ENCODE peak calls at places on chromosomes 5 and 9, in four cellular contexts. C is spleen, T is breast epithelium, V is HCT116. Q is an unnamed sample.

GRCh38 chr5:154368041-154368800 is 77.6 kb upstream of the SAP30L start:
- DNase-seq in C (no peak), T (peak; percentile 71), V (peak; percentile 89), Q (no peak)

GRCh38 chr9:128008171-128008570 is 27.4 kb upstream of the EEIG1 start:
- DNase-seq in C (no peak), T (no peak), V (no peak), Q (no peak)

GRCh38 chr9:134059188-134059641 is 8.6 kb downstream of the BRD3 start:
- DNase-seq in C (peak; percentile 73), T (no peak), V (no peak), Q (peak; percentile 23)

GRCh38 chr9:120534266-120534665 is 45.7 kb downstream of the CDK5RAP2 start:
- DNase-seq in C (no peak), T (no peak), V (no peak), Q (no peak)

GRCh38 chr9:130668694-130669093 is 4.3 kb downstream of the PRDM12 start:
- DNase-seq in C (no peak), T (no peak), V (no peak), Q (no peak)

GRCh38 chr5:172837640-172838039 is 3.6 kb downstream of the ERGIC1 start:
- DNase-seq in C (peak; percentile 96), T (peak; percentile 72), V (no peak), Q (peak; percentile 97)

GRCh38 chr5:160263326-160263850 is 34.1 kb downstream of the FABP6 start:
- DNase-seq in C (no peak), T (no peak), V (no peak), Q (no peak)

GRCh38 chr5:116009806-116010205 is 22.5 kb upstream of the ARL14EPL start:
- DNase-seq in C (no peak), T (no peak), V (no peak), Q (no peak)

GRCh38 chr5:149938272-149938671 is 6.3 kb downstream of the PDE6A start:
- DNase-seq in C (no peak), T (peak; percentile 67), V (no peak), Q (peak; percentile 40)

GRCh38 chr5:125042243-125042887 is 295.9 kb upstream of the ZNF608 start:
- DNase-seq in C (no peak), T (no peak), V (no peak), Q (no peak)

GRCh38 chr9:135156525-135157510 is 69.3 kb downstream of the OLFM1 start:
- DNase-seq in C (no peak), T (no peak), V (peak; percentile 19), Q (peak; percentile 32)

DNA sequence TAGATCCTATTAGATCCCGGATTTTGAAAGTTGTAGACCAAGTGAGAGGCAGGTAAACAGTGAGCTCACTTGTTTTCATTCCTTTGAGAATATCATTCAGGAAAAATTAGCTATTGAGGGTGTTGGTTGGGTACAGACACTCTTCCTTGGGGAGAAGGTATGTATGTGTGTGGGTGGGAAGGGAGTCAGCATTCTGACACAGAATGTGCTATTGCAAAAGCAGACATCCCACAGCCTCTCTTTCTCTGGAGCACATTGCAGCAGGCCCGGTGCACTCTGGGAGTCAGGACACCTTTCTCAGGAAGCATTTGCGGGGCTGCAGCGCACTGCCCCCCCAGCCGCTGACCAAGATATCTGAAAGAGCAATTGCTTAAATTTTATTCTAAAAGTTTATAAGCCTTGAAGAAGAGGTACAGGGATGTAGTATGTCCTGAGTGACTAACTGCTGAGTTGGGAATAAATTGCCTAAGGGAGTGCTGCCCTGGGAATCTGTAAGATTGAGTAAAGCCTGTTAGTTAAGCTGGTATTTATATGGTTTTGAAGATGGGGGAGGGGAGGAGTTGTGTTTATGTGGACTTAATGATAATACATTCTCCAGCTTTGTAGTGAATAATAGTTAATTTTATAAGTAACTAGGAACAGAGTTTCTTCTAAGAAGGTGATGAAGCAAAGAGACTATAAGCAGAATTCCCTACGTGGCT is 5.2 kb downstream of the TNFAIP8 start:
- DNase-seq in C (no peak), T (no peak), V (no peak), Q (no peak)
- TF ChIP-seq POLR2AphosphoS5 in C (no peak), T (no peak), V (no peak), Q (no peak)

GRCh38 chr9:117451336-117451735 is 36.5 kb upstream of the ASTN2 start:
- DNase-seq in C (no peak), T (no peak), V (no peak), Q (no peak)

GRCh38 chr9:117444466-117444865 is 29.6 kb upstream of the ASTN2 start:
- DNase-seq in C (no peak), T (no peak), V (no peak), Q (no peak)

DNA sequence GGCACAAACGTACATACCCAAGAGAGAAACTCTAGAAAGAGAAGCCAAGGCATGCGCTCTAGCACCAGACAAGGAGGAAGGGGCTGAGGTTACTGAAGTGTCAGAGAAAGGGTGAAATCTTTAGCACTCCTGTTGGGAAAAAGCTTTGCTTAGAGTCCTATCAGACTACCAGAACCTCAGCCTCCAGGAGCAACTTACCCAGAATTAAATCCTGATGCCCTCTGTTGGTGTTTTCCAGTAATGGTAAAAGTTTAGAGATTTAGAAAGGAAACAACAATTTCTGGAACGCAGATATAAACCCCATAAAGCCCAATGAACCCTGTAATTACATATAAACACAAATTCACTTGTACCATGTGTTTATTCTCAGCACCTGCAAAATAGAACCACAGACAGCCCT is 33.2 kb upstream of the ASTN2 start:
- DNase-seq in C (no peak), T (no peak), V (no peak), Q (no peak)
- TF ChIP-seq CTCF in C (no peak), T (no peak), V (no peak), Q (no peak)

DNA sequence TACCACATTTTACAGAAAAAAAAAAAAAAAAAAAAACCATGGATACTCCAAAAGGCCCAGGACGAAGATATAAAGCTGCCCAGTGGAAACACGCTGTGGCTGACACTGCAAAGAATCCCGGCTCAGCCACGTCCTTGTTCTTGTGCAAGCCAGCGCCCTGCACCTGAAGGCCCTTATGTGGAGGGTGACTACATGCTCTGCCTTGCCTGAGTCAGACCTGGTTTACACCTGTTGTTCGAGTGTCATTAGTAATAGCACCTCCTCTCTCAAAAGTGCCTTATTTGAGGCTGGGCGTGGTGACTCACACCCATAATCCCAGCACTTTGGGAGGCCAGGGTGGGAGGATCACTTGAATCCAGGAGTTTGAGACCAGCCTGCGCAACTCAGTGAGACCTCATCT is 54.3 kb upstream of the ZSWIM6 start:
- DNase-seq in C (no peak), T (no peak), V (no peak), Q (no peak)
- H3K4me3 ChIP-seq in C (no peak overlapping the region), T (no peak overlapping the region), V (no peak overlapping the region), Q (no peak overlapping the region)

DNA sequence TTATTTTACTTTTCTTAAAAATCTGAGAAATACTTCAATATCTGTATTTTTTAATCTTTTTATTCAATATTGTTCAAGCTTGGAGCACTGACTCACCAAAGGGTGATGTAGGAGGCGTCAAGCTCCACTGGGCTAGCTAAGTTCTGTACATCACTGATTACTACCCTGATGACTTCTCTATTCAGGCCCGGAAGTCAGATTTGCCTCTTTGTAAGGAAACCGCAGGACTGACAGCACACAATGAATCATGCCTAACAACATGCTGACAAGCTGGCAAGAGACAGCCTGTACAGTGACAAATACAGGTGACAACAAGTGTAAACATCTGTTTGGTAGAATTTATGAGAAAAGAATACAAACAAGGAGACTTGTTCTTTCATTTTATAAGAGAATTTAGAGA is 627.9 kb upstream of the RORB start:
- DNase-seq in C (no peak), T (no peak), V (no peak), Q (peak; percentile 27)
- TF ChIP-seq POLR2AphosphoS5 in C (no peak), T (no peak), V (no peak), Q (no peak)

DNA sequence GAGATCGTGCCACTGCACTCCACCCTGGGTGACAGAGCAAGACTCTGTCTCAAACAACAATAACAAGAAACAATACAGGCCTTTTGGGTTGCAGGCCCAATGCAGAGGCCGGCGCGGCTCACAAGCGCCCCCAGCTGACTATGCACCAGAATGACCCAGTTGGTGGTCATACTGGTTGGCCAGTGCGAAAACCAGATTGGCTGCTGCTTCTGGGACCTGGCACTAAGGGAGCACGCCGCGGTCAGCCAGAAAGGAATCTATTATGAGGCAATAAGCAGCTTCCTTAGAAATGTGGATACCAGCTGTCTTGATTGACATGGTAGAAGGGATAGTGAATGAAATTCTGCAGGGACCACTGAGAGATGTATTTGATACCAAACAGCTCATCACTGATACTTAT is 35.0 kb downstream of the RANBP17 start:
- DNase-seq in C (peak; percentile 58), T (no peak), V (no peak), Q (peak; percentile 26)
- TF ChIP-seq CTCF in C (no peak), T (no peak), V (no peak), Q (no peak)

Q was measured in stomach.